ENCODE peak calls at places on chromosomes 2 and 18, in six cellular contexts. One of them, this sample, is unnamed.

GRCh38 chr2:20525041-20526035 is 78.5 kb downstream of the RHOB start:
- DNase-seq in IMR-90: peak; percentile 68
- DNase-seq in H1: peak; percentile 41
- DNase-seq in mesenchymal stem cell: peak; percentile 89
- DNase-seq in H9: peak; percentile 25
- DNase-seq in trophoblast cell: peak; percentile 93
- DNase-seq in this sample: no peak

GRCh38 chr2:199989822-199990221 is 34.4 kb downstream of the MAIP1 start:
- DNase-seq in IMR-90: peak; percentile 48
- DNase-seq in H1: no peak
- DNase-seq in mesenchymal stem cell: peak; percentile 33
- DNase-seq in H9: no peak
- DNase-seq in trophoblast cell: no peak
- DNase-seq in this sample: no peak

GRCh38 chr2:75896779-75897366 is 186.2 kb upstream of the GCFC2 start:
- DNase-seq in IMR-90: no peak
- DNase-seq in H1: no peak
- DNase-seq in mesenchymal stem cell: peak; percentile 7
- DNase-seq in H9: peak; percentile 82
- DNase-seq in trophoblast cell: peak; percentile 60
- DNase-seq in this sample: peak; percentile 51

GRCh38 chr2:195316485-195316884 is 340.5 kb upstream of the SLC39A10 start:
- DNase-seq in IMR-90: peak; percentile 6
- DNase-seq in H1: no peak
- DNase-seq in mesenchymal stem cell: no peak
- DNase-seq in H9: no peak
- DNase-seq in trophoblast cell: no peak
- DNase-seq in this sample: no peak

GRCh38 chr2:168178925-168179324 is 68.5 kb downstream of the STK39 start:
- DNase-seq in IMR-90: no peak
- DNase-seq in H1: no peak
- DNase-seq in mesenchymal stem cell: no peak
- DNase-seq in H9: no peak
- DNase-seq in trophoblast cell: no peak
- DNase-seq in this sample: no peak

GRCh38 chr2:83103602-83104001 is 1355.5 kb downstream of the SUCLG1 start:
- DNase-seq in IMR-90: peak; percentile 88
- DNase-seq in H1: no peak
- DNase-seq in mesenchymal stem cell: peak; percentile 26
- DNase-seq in H9: no peak
- DNase-seq in trophoblast cell: peak; percentile 70
- DNase-seq in this sample: no peak

GRCh38 chr2:176656055-176656775 is 387.0 kb downstream of the MTX2 start:
- DNase-seq in IMR-90: no peak
- DNase-seq in H1: no peak
- DNase-seq in mesenchymal stem cell: no peak
- DNase-seq in H9: no peak
- DNase-seq in trophoblast cell: no peak
- DNase-seq in this sample: no peak

GRCh38 chr2:63862802-63863201 is 21.1 kb downstream of the UGP2 start:
- DNase-seq in IMR-90: peak; percentile 48
- DNase-seq in H1: no peak
- DNase-seq in mesenchymal stem cell: no peak
- DNase-seq in H9: no peak
- DNase-seq in trophoblast cell: peak; percentile 97
- DNase-seq in this sample: no peak

GRCh38 chr2:17422066-17422465 is 96.2 kb downstream of the RAD51AP2 start:
- DNase-seq in IMR-90: no peak
- DNase-seq in H1: no peak
- DNase-seq in mesenchymal stem cell: no peak
- DNase-seq in H9: no peak
- DNase-seq in trophoblast cell: no peak
- DNase-seq in this sample: no peak

GRCh38 chr2:229896857-229897256 is 25.0 kb downstream of the TRIP12 start:
- DNase-seq in IMR-90: no peak
- DNase-seq in H1: no peak
- DNase-seq in mesenchymal stem cell: no peak
- DNase-seq in H9: no peak
- DNase-seq in trophoblast cell: no peak
- DNase-seq in this sample: no peak

GRCh38 chr2:136235451-136236418 is 117.8 kb upstream of the CXCR4 start:
- DNase-seq in IMR-90: peak; percentile 3
- DNase-seq in H1: no peak
- DNase-seq in mesenchymal stem cell: no peak
- DNase-seq in H9: no peak
- DNase-seq in trophoblast cell: peak; percentile 55
- DNase-seq in this sample: no peak

GRCh38 chr2:136238214-136238551 is 120.2 kb upstream of the CXCR4 start:
- DNase-seq in IMR-90: no peak
- DNase-seq in H1: no peak
- DNase-seq in mesenchymal stem cell: no peak
- DNase-seq in H9: no peak
- DNase-seq in trophoblast cell: peak; percentile 34
- DNase-seq in this sample: no peak

GRCh38 chr2:136242100-136242499 is 124.2 kb upstream of the CXCR4 start:
- DNase-seq in IMR-90: no peak
- DNase-seq in H1: no peak
- DNase-seq in mesenchymal stem cell: no peak
- DNase-seq in H9: no peak
- DNase-seq in trophoblast cell: no peak
- DNase-seq in this sample: no peak

GRCh38 chr2:136242687-136243277 is 124.8 kb upstream of the CXCR4 start:
- DNase-seq in IMR-90: no peak
- DNase-seq in H1: no peak
- DNase-seq in mesenchymal stem cell: no peak
- DNase-seq in H9: no peak
- DNase-seq in trophoblast cell: no peak
- DNase-seq in this sample: no peak

GRCh38 chr2:136238552-136239346 is 120.8 kb upstream of the CXCR4 start:
- DNase-seq in IMR-90: peak; percentile 4
- DNase-seq in H1: no peak
- DNase-seq in mesenchymal stem cell: peak; percentile 8
- DNase-seq in H9: no peak
- DNase-seq in trophoblast cell: peak; percentile 44
- DNase-seq in this sample: no peak
- H2AFZ ChIP-seq in IMR-90: no peak overlapping the region
- H2AFZ ChIP-seq in H1: no peak overlapping the region
- H2AFZ ChIP-seq in mesenchymal stem cell: no peak overlapping the region
- H2AFZ ChIP-seq in H9: no peak overlapping the region
- H2AFZ ChIP-seq in trophoblast cell: no peak overlapping the region
- H2AFZ ChIP-seq in this sample: peak overlapping the region; percentile 24

GRCh38 chr18:9517869-9518268 is 42.6 kb downstream of the RALBP1 start:
- DNase-seq in IMR-90: no peak
- DNase-seq in H1: no peak
- DNase-seq in mesenchymal stem cell: no peak
- DNase-seq in H9: no peak
- DNase-seq in trophoblast cell: no peak
- DNase-seq in this sample: no peak
- H3K14ac ChIP-seq in IMR-90: peak overlapping the region; percentile 40
- H3K14ac ChIP-seq in H1: no peak overlapping the region
- H3K14ac ChIP-seq in mesenchymal stem cell: no peak overlapping the region
- H3K14ac ChIP-seq in H9: no peak overlapping the region
- H3K14ac ChIP-seq in trophoblast cell: no peak overlapping the region
- H3K14ac ChIP-seq in this sample: no peak overlapping the region

GRCh38 chr2:127589876-127590275 is 54.4 kb downstream of the MYO7B start:
- DNase-seq in IMR-90: no peak
- DNase-seq in H1: peak; percentile 37
- DNase-seq in mesenchymal stem cell: no peak
- DNase-seq in H9: no peak
- DNase-seq in trophoblast cell: no peak
- DNase-seq in this sample: no peak

GRCh38 chr2:127589358-127589757 is 53.9 kb downstream of the MYO7B start:
- DNase-seq in IMR-90: no peak
- DNase-seq in H1: no peak
- DNase-seq in mesenchymal stem cell: no peak
- DNase-seq in H9: no peak
- DNase-seq in trophoblast cell: no peak
- DNase-seq in this sample: no peak

GRCh38 chr2:127592761-127593227 is 53.2 kb upstream of the GPR17 start:
- DNase-seq in IMR-90: no peak
- DNase-seq in H1: no peak
- DNase-seq in mesenchymal stem cell: no peak
- DNase-seq in H9: peak; percentile 19
- DNase-seq in trophoblast cell: no peak
- DNase-seq in this sample: no peak

GRCh38 chr2:127590386-127591190 is 55.1 kb downstream of the MYO7B start:
- DNase-seq in IMR-90: no peak
- DNase-seq in H1: no peak
- DNase-seq in mesenchymal stem cell: no peak
- DNase-seq in H9: no peak
- DNase-seq in trophoblast cell: peak; percentile 80
- DNase-seq in this sample: no peak

DNA sequence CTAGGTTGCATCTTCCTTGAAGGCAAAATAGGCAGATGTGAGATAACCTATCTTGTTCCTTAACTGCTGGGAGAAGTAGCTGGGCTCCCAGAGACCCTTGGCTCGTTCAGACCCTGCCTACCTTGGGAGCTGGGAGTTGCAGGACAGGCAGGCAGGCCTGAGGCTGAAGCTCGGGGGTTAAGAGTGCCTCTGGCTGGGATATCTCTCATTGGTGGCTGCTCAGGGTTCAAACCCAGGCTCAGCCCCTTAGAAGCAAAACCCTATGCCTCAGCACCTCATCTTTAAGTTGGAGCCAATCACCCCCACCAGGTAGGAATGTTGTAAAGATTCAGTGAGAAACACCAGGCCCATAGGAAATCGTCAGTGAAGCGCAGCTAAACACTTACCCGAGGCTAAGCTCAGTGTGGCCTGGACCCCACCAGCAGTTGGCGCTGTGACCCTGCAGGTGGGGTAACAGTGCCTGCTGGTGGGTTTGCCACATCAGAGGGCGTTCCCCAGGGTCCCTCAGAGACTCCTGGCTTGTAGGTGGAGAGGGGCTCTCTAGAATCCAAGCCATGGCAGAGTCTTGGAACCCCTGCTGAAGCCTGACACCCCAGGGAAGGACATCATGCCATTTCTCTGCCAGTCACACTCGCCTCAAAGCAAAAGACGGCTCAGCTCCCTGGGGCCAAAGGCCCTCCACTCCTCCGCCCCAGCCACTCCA is 54.6 kb upstream of the GPR17 start:
- DNase-seq in IMR-90: peak; percentile 51
- DNase-seq in H1: peak; percentile 88
- DNase-seq in mesenchymal stem cell: peak; percentile 62
- DNase-seq in H9: peak; percentile 92
- DNase-seq in trophoblast cell: peak; percentile 91
- DNase-seq in this sample: peak; percentile 65
- H2AFZ ChIP-seq in IMR-90: peak overlapping the region; percentile 90
- H2AFZ ChIP-seq in H1: peak overlapping the region; percentile 89
- H2AFZ ChIP-seq in mesenchymal stem cell: no peak overlapping the region
- H2AFZ ChIP-seq in H9: no peak overlapping the region
- H2AFZ ChIP-seq in trophoblast cell: peak overlapping the region; percentile 17
- H2AFZ ChIP-seq in this sample: peak overlapping the region; percentile 84

DNA sequence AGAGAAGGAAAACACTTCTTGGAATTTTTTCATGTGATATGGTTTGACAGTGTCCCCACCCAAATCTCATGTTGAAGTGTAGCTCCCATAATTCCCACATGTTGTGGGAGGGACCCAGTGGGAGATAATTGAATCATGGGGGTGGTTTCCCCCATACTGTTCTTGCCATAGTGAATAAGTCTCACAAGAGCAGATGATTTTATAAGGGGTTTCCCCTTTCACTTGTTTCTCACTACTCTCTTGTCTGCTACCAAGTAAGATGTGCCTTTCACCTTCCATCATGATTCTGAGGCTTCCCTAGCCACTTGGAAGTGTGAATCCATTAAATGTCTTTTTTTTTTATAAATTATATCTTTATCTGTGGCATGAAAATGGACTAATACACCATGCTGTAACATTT is 250.7 kb downstream of the LPIN1 start:
- DNase-seq in IMR-90: no peak
- DNase-seq in H1: no peak
- DNase-seq in mesenchymal stem cell: no peak
- DNase-seq in H9: no peak
- DNase-seq in trophoblast cell: no peak
- DNase-seq in this sample: no peak
- H3K14ac ChIP-seq in IMR-90: no peak overlapping the region
- H3K14ac ChIP-seq in H1: no peak overlapping the region
- H3K14ac ChIP-seq in mesenchymal stem cell: no peak overlapping the region
- H3K14ac ChIP-seq in H9: no peak overlapping the region
- H3K14ac ChIP-seq in trophoblast cell: no peak overlapping the region
- H3K14ac ChIP-seq in this sample: no peak overlapping the region

GRCh38 chr18:64127172-64127571 is 21.7 kb downstream of the LINC00305 start:
- DNase-seq in IMR-90: no peak
- DNase-seq in H1: no peak
- DNase-seq in mesenchymal stem cell: no peak
- DNase-seq in H9: no peak
- DNase-seq in trophoblast cell: no peak
- DNase-seq in this sample: no peak
- H2AFZ ChIP-seq in IMR-90: no peak overlapping the region
- H2AFZ ChIP-seq in H1: peak overlapping the region; percentile 86
- H2AFZ ChIP-seq in mesenchymal stem cell: no peak overlapping the region
- H2AFZ ChIP-seq in H9: no peak overlapping the region
- H2AFZ ChIP-seq in trophoblast cell: no peak overlapping the region
- H2AFZ ChIP-seq in this sample: no peak overlapping the region

DNA sequence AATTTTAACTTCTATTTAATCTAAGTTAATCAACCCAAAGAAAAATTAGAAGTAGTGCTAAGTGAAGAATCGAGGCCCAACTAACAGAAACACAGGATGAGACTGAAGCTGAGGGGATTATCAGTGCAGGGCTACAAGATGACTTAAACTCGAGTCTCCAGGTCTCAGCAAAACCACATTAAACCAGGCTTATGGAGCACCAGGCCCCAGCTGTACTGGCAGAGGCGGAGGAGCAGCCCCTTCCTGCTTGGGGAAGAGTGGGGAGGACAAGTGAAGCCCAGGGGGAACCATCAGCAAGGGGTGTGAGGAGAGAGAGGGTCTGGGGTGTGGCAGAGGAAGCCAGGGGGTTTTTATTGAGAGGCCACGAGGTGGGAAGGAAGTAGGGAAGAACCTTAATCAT is 135.9 kb upstream of the EPAS1 start:
- DNase-seq in IMR-90: no peak
- DNase-seq in H1: no peak
- DNase-seq in mesenchymal stem cell: no peak
- DNase-seq in H9: no peak
- DNase-seq in trophoblast cell: no peak
- DNase-seq in this sample: no peak
- H3K14ac ChIP-seq in IMR-90: no peak overlapping the region
- H3K14ac ChIP-seq in H1: no peak overlapping the region
- H3K14ac ChIP-seq in mesenchymal stem cell: no peak overlapping the region
- H3K14ac ChIP-seq in H9: no peak overlapping the region
- H3K14ac ChIP-seq in trophoblast cell: no peak overlapping the region
- H3K14ac ChIP-seq in this sample: no peak overlapping the region

GRCh38 chr2:180367831-180368230 is 360.7 kb upstream of the CWC22 start:
- DNase-seq in IMR-90: peak; percentile 28
- DNase-seq in H1: no peak
- DNase-seq in mesenchymal stem cell: peak; percentile 48
- DNase-seq in H9: no peak
- DNase-seq in trophoblast cell: peak; percentile 48
- DNase-seq in this sample: no peak

GRCh38 chr2:180366481-180366880 is 359.4 kb upstream of the CWC22 start:
- DNase-seq in IMR-90: no peak
- DNase-seq in H1: no peak
- DNase-seq in mesenchymal stem cell: no peak
- DNase-seq in H9: no peak
- DNase-seq in trophoblast cell: no peak
- DNase-seq in this sample: no peak

GRCh38 chr2:180360283-180360618 is 353.2 kb upstream of the CWC22 start:
- DNase-seq in IMR-90: no peak
- DNase-seq in H1: no peak
- DNase-seq in mesenchymal stem cell: no peak
- DNase-seq in H9: no peak
- DNase-seq in trophoblast cell: no peak
- DNase-seq in this sample: no peak

GRCh38 chr2:180359522-180360282 is 352.6 kb upstream of the CWC22 start:
- DNase-seq in IMR-90: no peak
- DNase-seq in H1: no peak
- DNase-seq in mesenchymal stem cell: no peak
- DNase-seq in H9: peak; percentile 29
- DNase-seq in trophoblast cell: no peak
- DNase-seq in this sample: no peak

GRCh38 chr2:180364719-180365118 is 357.6 kb upstream of the CWC22 start:
- DNase-seq in IMR-90: no peak
- DNase-seq in H1: no peak
- DNase-seq in mesenchymal stem cell: no peak
- DNase-seq in H9: no peak
- DNase-seq in trophoblast cell: no peak
- DNase-seq in this sample: no peak
- H2AFZ ChIP-seq in IMR-90: no peak overlapping the region
- H2AFZ ChIP-seq in H1: peak overlapping the region; percentile 80
- H2AFZ ChIP-seq in mesenchymal stem cell: no peak overlapping the region
- H2AFZ ChIP-seq in H9: no peak overlapping the region
- H2AFZ ChIP-seq in trophoblast cell: no peak overlapping the region
- H2AFZ ChIP-seq in this sample: peak overlapping the region; percentile 47

This sample was measured in neuronal stem cell.